ENCODE peak calls at places on chromosomes 2 and 18, in seven cellular contexts. F, R, I, K, Q, V and S are unnamed samples.

GRCh38 chr18:62288669-62289016 is 36.5 kb upstream of the TNFRSF11A start:
- DNase-seq in F (no peak), R (no peak), I (no peak), K (peak; percentile 74), Q (no peak), V (no peak), S (no peak)

GRCh38 chr2:100819365-100820345 is at the start of gene NPAS2:
- DNase-seq in F (peak; percentile 83), R (no peak), I (peak; percentile 69), K (peak; percentile 15), Q (peak; percentile 55), V (peak; percentile 24), S (peak; percentile 59)

GRCh38 chr2:80499095-80499494 is 194.5 kb upstream of the LRRTM1 start:
- DNase-seq in F (no peak), R (no peak), I (no peak), K (peak; percentile 4), Q (peak; percentile 3), V (peak; percentile 9), S (peak; percentile 26)

GRCh38 chr2:199309973-199310372 is 147.8 kb downstream of the SATB2 start:
- DNase-seq in F (no peak), R (no peak), I (no peak), K (no peak), Q (no peak), V (no peak), S (no peak)

GRCh38 chr2:239089884-239090283 is 242.0 kb downstream of the TWIST2 start:
- DNase-seq in F (no peak), R (no peak), I (no peak), K (no peak), Q (no peak), V (no peak), S (no peak)

GRCh38 chr2:18903750-18904149 is 314.4 kb upstream of the NT5C1B start:
- DNase-seq in F (no peak), R (no peak), I (no peak), K (no peak), Q (no peak), V (no peak), S (peak; percentile 49)

GRCh38 chr18:29693334-29693733 is 1349.2 kb downstream of the DSC3 start:
- DNase-seq in F (no peak), R (no peak), I (no peak), K (no peak), Q (no peak), V (no peak), S (no peak)

GRCh38 chr2:1826188-1826905 is 82.0 kb upstream of the PXDN start:
- DNase-seq in F (no peak), R (no peak), I (no peak), K (no peak), Q (no peak), V (no peak), S (no peak)

GRCh38 chr2:108591163-108591562 is 56.9 kb downstream of the LIMS1 start:
- DNase-seq in F (no peak), R (no peak), I (no peak), K (peak; percentile 81), Q (no peak), V (no peak), S (no peak)

GRCh38 chr2:233840520-233840919 is 13.8 kb downstream of the HJURP start:
- DNase-seq in F (no peak), R (no peak), I (no peak), K (no peak), Q (no peak), V (no peak), S (no peak)

GRCh38 chr2:239262484-239263230 is 138.2 kb downstream of the HDAC4 start:
- DNase-seq in F (no peak), R (no peak), I (no peak), K (no peak), Q (no peak), V (no peak), S (no peak)

GRCh38 chr2:242040303-242040655 is 170.8 kb downstream of the RTP5 start:
- DNase-seq in F (no peak), R (no peak), I (no peak), K (no peak), Q (no peak), V (no peak), S (no peak)

GRCh38 chr2:139055165-139055564 is 275.0 kb upstream of the NXPH2 start:
- DNase-seq in F (no peak), R (no peak), I (no peak), K (no peak), Q (no peak), V (no peak), S (no peak)

GRCh38 chr2:141384676-141385075 is 746.1 kb downstream of the LRP1B start:
- DNase-seq in F (no peak), R (no peak), I (no peak), K (no peak), Q (no peak), V (no peak), S (peak; percentile 82)

GRCh38 chr18:23972416-23972815 is 42.1 kb upstream of the TTC39C start:
- DNase-seq in F (no peak), R (no peak), I (no peak), K (no peak), Q (no peak), V (no peak), S (no peak)

GRCh38 chr2:229339613-229340012 is 68.5 kb upstream of the PID1 start:
- DNase-seq in F (no peak), R (no peak), I (peak; percentile 52), K (no peak), Q (no peak), V (no peak), S (peak; percentile 6)

GRCh38 chr2:16466133-16466820 is 199.4 kb downstream of the CYRIA start:
- DNase-seq in F (no peak), R (no peak), I (no peak), K (no peak), Q (no peak), V (no peak), S (no peak)

GRCh38 chr2:74292752-74293151 is 50.5 kb downstream of the SLC4A5 start:
- DNase-seq in F (no peak), R (no peak), I (no peak), K (no peak), Q (no peak), V (no peak), S (no peak)

GRCh38 chr2:121282800-121283382 is 2.1 kb downstream of the TFCP2L1 start:
- DNase-seq in F (no peak), R (no peak), I (no peak), K (peak; percentile 10), Q (peak; percentile 36), V (no peak), S (no peak)

GRCh38 chr2:119826370-119826961 is 66.7 kb downstream of the PTPN4 start:
- DNase-seq in F (no peak), R (no peak), I (peak; percentile 16), K (peak; percentile 66), Q (peak; percentile 30), V (peak; percentile 21), S (peak; percentile 57)

GRCh38 chr2:189899101-189899500 is 114.9 kb downstream of the PMS1 start:
- DNase-seq in F (no peak), R (no peak), I (no peak), K (no peak), Q (no peak), V (no peak), S (no peak)

GRCh38 chr2:180730976-180731375 is 249.4 kb upstream of the UBE2E3 start:
- DNase-seq in F (no peak), R (no peak), I (peak; percentile 19), K (no peak), Q (no peak), V (no peak), S (peak; percentile 11)

GRCh38 chr2:208006833-208007232 is 18.5 kb downstream of the PLEKHM3 start:
- DNase-seq in F (no peak), R (no peak), I (peak; percentile 65), K (no peak), Q (no peak), V (no peak), S (peak; percentile 83)

GRCh38 chr2:232354069-232354468 is 24.5 kb upstream of the ALPP start:
- DNase-seq in F (peak; percentile 45), R (no peak), I (no peak), K (no peak), Q (no peak), V (no peak), S (no peak)

GRCh38 chr2:44623622-44624351 is 262.0 kb downstream of the CAMKMT start:
- DNase-seq in F (no peak), R (no peak), I (no peak), K (no peak), Q (no peak), V (no peak), S (no peak)

GRCh38 chr2:100998235-100998573 is 3.9 kb upstream of the RPL31 start:
- DNase-seq in F (no peak), R (no peak), I (no peak), K (no peak), Q (no peak), V (no peak), S (no peak)

GRCh38 chr2:198700330-198700729 is 757.4 kb downstream of the SATB2 start:
- DNase-seq in F (no peak), R (no peak), I (no peak), K (no peak), Q (no peak), V (no peak), S (no peak)

GRCh38 chr2:187475499-187476248 is 27.6 kb upstream of the CALCRL start:
- DNase-seq in F (no peak), R (no peak), I (no peak), K (peak; percentile 78), Q (no peak), V (no peak), S (no peak)

GRCh38 chr18:58453913-58454317 is 175.0 kb downstream of the ALPK2 start:
- DNase-seq in F (no peak), R (no peak), I (no peak), K (no peak), Q (no peak), V (no peak), S (no peak)

GRCh38 chr18:40813116-40813515 is 1141.9 kb upstream of the PIK3C3 start:
- DNase-seq in F (no peak), R (no peak), I (no peak), K (no peak), Q (no peak), V (no peak), S (no peak)

GRCh38 chr18:72119082-72119481 is 425.1 kb downstream of the CBLN2 start:
- DNase-seq in F (no peak), R (no peak), I (peak; percentile 53), K (no peak), Q (no peak), V (no peak), S (peak; percentile 44)

GRCh38 chr2:31349160-31349559 is 65.4 kb downstream of the XDH start:
- DNase-seq in F (no peak), R (no peak), I (no peak), K (no peak), Q (no peak), V (no peak), S (no peak)

GRCh38 chr2:199303814-199304213 is 153.9 kb downstream of the SATB2 start:
- DNase-seq in F (no peak), R (peak; percentile 9), I (peak; percentile 94), K (no peak), Q (no peak), V (peak; percentile 29), S (peak; percentile 98)

GRCh38 chr18:72555983-72556382 is 11.8 kb upstream of the CBLN2 start:
- DNase-seq in F (no peak), R (no peak), I (no peak), K (no peak), Q (no peak), V (no peak), S (no peak)

GRCh38 chr2:106358081-106358480 is 110.1 kb downstream of the RGPD3 start:
- DNase-seq in F (no peak), R (no peak), I (no peak), K (no peak), Q (no peak), V (no peak), S (no peak)

GRCh38 chr2:177772529-177772928 is 300.0 kb downstream of the PDE11A start:
- DNase-seq in F (no peak), R (no peak), I (peak; percentile 14), K (peak; percentile 68), Q (peak; percentile 32), V (no peak), S (peak; percentile 45)